ENCODE peak calls at places on chromosomes 16 and 17, in seven cellular contexts. C is CD4-positive, alpha-beta T cell; H is cardiac fibroblast; A is endodermal cell; E is BE2C; S is epithelial cell of esophagus; N is tibial artery. J is an unnamed sample.
A peak's percentile ranks its signal among the peaks of the same experiment; 100 is the strongest.

GRCh38 chr16:31460582-31461002 is 1.3 kb downstream of the ARMC5 start:
- DNase-seq in C (no peak), H (peak; percentile 74), A (no peak), E (no peak), S (peak; percentile 70), N (peak; percentile 58), J (no peak)

GRCh38 chr17:40224707-40225092 is 5.6 kb downstream of the WIPF2 start:
- DNase-seq in C (no peak), H (peak; percentile 81), A (no peak), E (no peak), S (peak; percentile 10), N (peak; percentile 67), J (no peak)

GRCh38 chr16:3223913-3224515 is 10.9 kb downstream of the ZNF200 start:
- DNase-seq in C (no peak), H (peak; percentile 28), A (no peak), E (no peak), S (no peak), N (no peak), J (no peak)

GRCh38 chr17:44197980-44198720 is 1.5 kb downstream of the ATXN7L3 start:
- DNase-seq in C (peak; percentile 47), H (peak; percentile 66), A (no peak), E (no peak), S (peak; percentile 49), N (no peak), J (no peak)

GRCh38 chr17:76199466-76199865 is 40.8 kb downstream of the RNF157 start:
- DNase-seq in C (peak; percentile 53), H (no peak), A (no peak), E (no peak), S (no peak), N (no peak), J (no peak)

GRCh38 chr17:36072431-36073121 is 8.5 kb downstream of the CCL18 start:
- DNase-seq in C (peak; percentile 6), H (peak; percentile 40), A (peak; percentile 95), E (peak; percentile 77), S (peak; percentile 31), N (no peak), J (peak; percentile 66)

GRCh38 chr17:57519199-57519598 is 225.9 kb downstream of the CCDC182 start:
- DNase-seq in C (no peak), H (peak; percentile 19), A (peak; percentile 75), E (peak; percentile 77), S (peak; percentile 88), N (no peak), J (peak; percentile 45)

GRCh38 chr17:78329263-78330059 is 30.4 kb downstream of the SOCS3 start:
- DNase-seq in C (no peak), H (peak; percentile 83), A (no peak), E (no peak), S (peak; percentile 46), N (no peak), J (no peak)

GRCh38 chr16:67216612-67217490 is 10.1 kb upstream of the TMEM208 start:
- DNase-seq in C (no peak), H (no peak), A (no peak), E (peak; percentile 82), S (no peak), N (peak; percentile 74), J (no peak)

GRCh38 chr17:67818110-67819002 is 6.9 kb upstream of the BPTF start:
- DNase-seq in C (no peak), H (no peak), A (peak; percentile 10), E (peak; percentile 24), S (no peak), N (no peak), J (no peak)

GRCh38 chr16:48295493-48296281 is 48.3 kb upstream of the ABCC11 start:
- DNase-seq in C (no peak), H (no peak), A (no peak), E (no peak), S (peak; percentile 91), N (no peak), J (no peak)

GRCh38 chr17:80926601-80927250 is 64.9 kb upstream of the CHMP6 start:
- DNase-seq in C (no peak), H (no peak), A (no peak), E (no peak), S (no peak), N (peak; percentile 62), J (no peak)

GRCh38 chr16:27273670-27274522 is 5.3 kb upstream of the NSMCE1 start:
- DNase-seq in C (no peak), H (peak; percentile 58), A (peak; percentile 26), E (no peak), S (no peak), N (no peak), J (no peak)

GRCh38 chr16:81366316-81366932 is 51.7 kb downstream of the GAN start:
- DNase-seq in C (no peak), H (peak; percentile 73), A (no peak), E (no peak), S (peak; percentile 58), N (no peak), J (no peak)

GRCh38 chr17:61316633-61317032 is 83.0 kb upstream of the TBX2 start:
- DNase-seq in C (no peak), H (no peak), A (no peak), E (no peak), S (no peak), N (no peak), J (no peak)

GRCh38 chr17:61321344-61321743 is 78.3 kb upstream of the TBX2 start:
- DNase-seq in C (no peak), H (no peak), A (no peak), E (no peak), S (no peak), N (no peak), J (no peak)

GRCh38 chr17:61318684-61319098 is 81.0 kb upstream of the TBX2 start:
- DNase-seq in C (no peak), H (no peak), A (no peak), E (no peak), S (no peak), N (no peak), J (no peak)

GRCh38 chr17:61314368-61315078 is 85.1 kb upstream of the TBX2 start:
- DNase-seq in C (no peak), H (peak; percentile 65), A (peak; percentile 52), E (peak; percentile 61), S (peak; percentile 80), N (peak; percentile 92), J (no peak)

GRCh38 chr17:61317779-61318178 is 81.9 kb upstream of the TBX2 start:
- DNase-seq in C (no peak), H (no peak), A (peak; percentile 79), E (peak; percentile 39), S (no peak), N (no peak), J (no peak)
- TF ChIP-seq CTCF in C (no peak), H (no peak), A (peak; percentile 54), E (peak; percentile 34), S (no peak), N (no peak), J (no peak)

GRCh38 chr16:84138824-84139627 is 6.0 kb downstream of the HSDL1 start:
- DNase-seq in C (no peak), H (no peak), A (no peak), E (no peak), S (no peak), N (no peak), J (peak; percentile 26)

GRCh38 chr16:84143081-84143480 is 1.9 kb downstream of the HSDL1 start:
- DNase-seq in C (no peak), H (no peak), A (no peak), E (no peak), S (no peak), N (no peak), J (no peak)

GRCh38 chr16:84143784-84144199 is 1.2 kb downstream of the HSDL1 start:
- DNase-seq in C (no peak), H (no peak), A (peak; percentile 68), E (no peak), S (peak; percentile 25), N (no peak), J (peak; percentile 55)

GRCh38 chr16:84139628-84140258 is 5.2 kb downstream of the HSDL1 start:
- DNase-seq in C (no peak), H (no peak), A (no peak), E (no peak), S (no peak), N (no peak), J (no peak)

GRCh38 chr16:84141143-84141670 is 3.8 kb downstream of the HSDL1 start:
- DNase-seq in C (no peak), H (no peak), A (no peak), E (peak; percentile 37), S (no peak), N (no peak), J (peak; percentile 30)
- TF ChIP-seq CTCF in C (no peak), H (no peak), A (peak; percentile 71), E (peak; percentile 49), S (no peak), N (no peak), J (peak; percentile 25)

GRCh38 chr16:1580256-1580655 is 31.6 kb downstream of the IFT140 start:
- DNase-seq in C (no peak), H (no peak), A (no peak), E (no peak), S (no peak), N (no peak), J (no peak)

GRCh38 chr16:1580956-1581355 is 30.9 kb downstream of the IFT140 start:
- DNase-seq in C (no peak), H (no peak), A (no peak), E (no peak), S (no peak), N (no peak), J (no peak)

GRCh38 chr16:1581804-1582203 is 30.1 kb downstream of the IFT140 start:
- DNase-seq in C (no peak), H (no peak), A (no peak), E (no peak), S (no peak), N (no peak), J (no peak)

GRCh38 chr16:1575578-1575977 is 36.3 kb downstream of the IFT140 start:
- DNase-seq in C (no peak), H (no peak), A (no peak), E (no peak), S (no peak), N (no peak), J (no peak)

GRCh38 chr16:1579214-1579613 is 32.7 kb downstream of the IFT140 start:
- DNase-seq in C (no peak), H (no peak), A (no peak), E (no peak), S (no peak), N (no peak), J (no peak)
- TF ChIP-seq CTCF in C (no peak), H (no peak), A (no peak), E (no peak), S (no peak), N (no peak), J (no peak)

GRCh38 chr17:38578229-38578628 is 27.5 kb downstream of the SRCIN1 start:
- DNase-seq in C (no peak), H (no peak), A (peak; percentile 90), E (peak; percentile 75), S (no peak), N (no peak), J (no peak)

GRCh38 chr17:38577645-38578173 is 28.0 kb downstream of the SRCIN1 start:
- DNase-seq in C (no peak), H (no peak), A (no peak), E (no peak), S (no peak), N (no peak), J (no peak)

GRCh38 chr17:38578641-38579480 is 26.9 kb downstream of the SRCIN1 start:
- DNase-seq in C (no peak), H (no peak), A (no peak), E (no peak), S (no peak), N (no peak), J (peak; percentile 56)

GRCh38 chr17:38582069-38582468 is 23.7 kb downstream of the SRCIN1 start:
- DNase-seq in C (no peak), H (no peak), A (no peak), E (no peak), S (no peak), N (no peak), J (no peak)

GRCh38 chr17:38579934-38580333 is 25.8 kb downstream of the SRCIN1 start:
- DNase-seq in C (no peak), H (peak; percentile 43), A (peak; percentile 94), E (peak; percentile 98), S (peak; percentile 61), N (no peak), J (peak; percentile 66)
- TF ChIP-seq CTCF in C (no peak), H (peak; percentile 28), A (peak; percentile 72), E (peak; percentile 72), S (peak; percentile 28), N (no peak), J (no peak)